ENCODE peak calls at places on chromosomes 11 and 22, in five cellular contexts. F is lower leg skin, O is AG04450, A is cardiac fibroblast, X is stomach. W is an unnamed sample.

GRCh38 chr11:59551651-59552521 is 40.5 kb downstream of the OR4D9 start:
- DNase-seq in F (peak; percentile 83), O (no peak), A (peak; percentile 91), X (no peak), W (peak; percentile 56)

GRCh38 chr22:23192558-23192957 is 12.2 kb downstream of the BCR start:
- DNase-seq in F (no peak), O (no peak), A (no peak), X (no peak), W (no peak)

GRCh38 chr11:72378704-72379383 is 55.5 kb downstream of the CLPB start:
- DNase-seq in F (no peak), O (no peak), A (peak; percentile 54), X (peak; percentile 28), W (peak; percentile 89)

GRCh38 chr11:117426297-117426685 is 98.6 kb downstream of the CEP164 start:
- DNase-seq in F (peak; percentile 92), O (no peak), A (peak; percentile 60), X (peak; percentile 60), W (peak; percentile 78)

GRCh38 chr11:66221726-66222236 is 46.7 kb upstream of the RAB1B start:
- DNase-seq in F (peak; percentile 65), O (no peak), A (no peak), X (no peak), W (no peak)

GRCh38 chr22:19932367-19933206 is 9.0 kb upstream of the COMT start:
- DNase-seq in F (no peak), O (no peak), A (no peak), X (peak; percentile 74), W (no peak)

GRCh38 chr11:35144103-35144741 is 5.3 kb downstream of the CD44 start:
- DNase-seq in F (no peak), O (peak; percentile 56), A (peak; percentile 62), X (peak; percentile 32), W (peak; percentile 21)

GRCh38 chr11:117610901-117611300 is 186.1 kb downstream of the DSCAML1 start:
- DNase-seq in F (no peak), O (no peak), A (no peak), X (no peak), W (no peak)

GRCh38 chr11:57427692-57428082 is 766 bp upstream of the SLC43A3 start:
- DNase-seq in F (peak; percentile 96), O (no peak), A (peak; percentile 94), X (peak; percentile 41), W (peak; percentile 27)

GRCh38 chr11:66720223-66720898 is 8.7 kb downstream of the SPTBN2 start:
- DNase-seq in F (no peak), O (no peak), A (peak; percentile 17), X (peak; percentile 52), W (peak; percentile 56)

GRCh38 chr11:117305145-117305544 is 10.9 kb downstream of the BACE1 start:
- DNase-seq in F (no peak), O (no peak), A (no peak), X (no peak), W (no peak)

GRCh38 chr11:47991266-47991830 is 11.0 kb downstream of the PTPRJ start:
- DNase-seq in F (no peak), O (no peak), A (no peak), X (peak; percentile 64), W (peak; percentile 88)

GRCh38 chr11:75238595-75239245 is 1.9 kb upstream of the TPBGL start:
- DNase-seq in F (peak; percentile 54), O (no peak), A (no peak), X (peak; percentile 13), W (no peak)

GRCh38 chr11:102050927-102051575 is 3.8 kb downstream of the CFAP300 start:
- DNase-seq in F (no peak), O (no peak), A (no peak), X (no peak), W (no peak)

GRCh38 chr22:44638966-44639739 is 62.9 kb upstream of the PRR5 start:
- DNase-seq in F (no peak), O (no peak), A (peak; percentile 48), X (no peak), W (peak; percentile 18)

GRCh38 chr11:78961938-78962701 is 387.5 kb upstream of the NARS2 start:
- DNase-seq in F (peak; percentile 68), O (peak; percentile 18), A (peak; percentile 46), X (no peak), W (peak; percentile 77)

GRCh38 chr11:12330491-12331231 is 46.7 kb upstream of the PARVA start:
- DNase-seq in F (no peak), O (no peak), A (no peak), X (no peak), W (no peak)

GRCh38 chr22:47075568-47075967 is 313.1 kb downstream of the TBC1D22A start:
- DNase-seq in F (no peak), O (no peak), A (no peak), X (no peak), W (no peak)

GRCh38 chr11:117187428-117187798 is 8.9 kb downstream of the SIDT2 start:
- DNase-seq in F (peak; percentile 83), O (no peak), A (no peak), X (peak; percentile 25), W (peak; percentile 0)

GRCh38 chr11:75334976-75335375 is 16.5 kb downstream of the ARRB1 start:
- DNase-seq in F (no peak), O (no peak), A (no peak), X (no peak), W (no peak)

GRCh38 chr11:94800394-94800793 is 32.2 kb downstream of the AMOTL1 start:
- DNase-seq in F (peak; percentile 88), O (no peak), A (no peak), X (no peak), W (no peak)

GRCh38 chr22:22870577-22871398 is 16.8 kb upstream of the IGLL5 start:
- DNase-seq in F (no peak), O (no peak), A (no peak), X (no peak), W (no peak)

GRCh38 chr22:20522828-20523117 is 15.4 kb downstream of the MED15 start:
- DNase-seq in F (no peak), O (no peak), A (no peak), X (no peak), W (no peak)

GRCh38 chr11:2470495-2470894 is 25.7 kb downstream of the KCNQ1 start:
- DNase-seq in F (peak; percentile 25), O (no peak), A (no peak), X (no peak), W (no peak)

GRCh38 chr11:62545437-62546243 is 966 bp downstream of the AHNAK start:
- DNase-seq in F (peak; percentile 99), O (peak; percentile 80), A (peak; percentile 96), X (peak; percentile 89), W (peak; percentile 93)

GRCh38 chr22:37335819-37336199 is 53.5 kb downstream of the CYTH4 start:
- DNase-seq in F (no peak), O (no peak), A (no peak), X (no peak), W (no peak)

GRCh38 chr22:19701420-19702145 is 12.7 kb upstream of the SEPTIN5 start:
- DNase-seq in F (peak; percentile 58), O (no peak), A (no peak), X (peak; percentile 10), W (no peak)

GRCh38 chr11:9643751-9644150 is 20.1 kb upstream of the SWAP70 start:
- DNase-seq in F (no peak), O (no peak), A (no peak), X (no peak), W (no peak)

GRCh38 chr11:9651481-9651880 is 12.4 kb upstream of the SWAP70 start:
- DNase-seq in F (no peak), O (no peak), A (no peak), X (no peak), W (no peak)

GRCh38 chr11:9651899-9652748 is 11.8 kb upstream of the SWAP70 start:
- DNase-seq in F (no peak), O (no peak), A (no peak), X (no peak), W (no peak)

GRCh38 chr11:9642894-9643293 is 21.0 kb upstream of the SWAP70 start:
- DNase-seq in F (no peak), O (no peak), A (no peak), X (no peak), W (no peak)

GRCh38 chr11:9646324-9646723 is 17.6 kb upstream of the SWAP70 start:
- DNase-seq in F (no peak), O (no peak), A (no peak), X (no peak), W (no peak)
- TF ChIP-seq CTCF in F (no peak), O (no peak), A (no peak), X (no peak), W (no peak)

DNA sequence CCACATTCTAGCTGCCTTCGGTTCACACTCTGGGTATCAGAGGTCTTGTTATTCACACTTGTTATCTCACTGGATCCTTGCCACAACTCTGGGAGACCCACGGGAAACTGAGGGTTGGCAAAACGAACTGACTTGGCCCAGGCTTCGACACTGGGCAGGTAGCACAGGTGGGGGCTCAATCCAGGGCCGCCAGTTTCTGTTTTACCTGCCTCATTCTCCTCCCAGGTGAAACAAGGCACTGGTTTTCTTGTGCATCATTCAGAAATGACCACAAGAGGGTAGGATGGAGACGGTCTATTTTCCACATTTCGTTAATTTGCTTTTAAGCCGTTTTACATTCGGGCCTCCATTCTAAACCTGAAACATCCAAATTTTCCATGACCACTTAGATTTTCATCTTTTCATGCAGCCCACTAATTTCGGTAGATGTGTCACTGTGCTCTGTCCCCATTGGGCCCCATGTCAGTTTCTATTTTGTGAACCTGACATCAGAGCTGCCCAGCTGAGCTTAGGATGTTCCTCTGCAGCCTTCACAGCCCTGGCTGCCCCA is 108.1 kb downstream of the KIAA1671 start:
- DNase-seq in F (no peak), O (no peak), A (no peak), X (no peak), W (no peak)
- TF ChIP-seq CTCF in F (no peak), O (no peak), A (no peak), X (peak; percentile 26), W (peak; percentile 47)

DNA sequence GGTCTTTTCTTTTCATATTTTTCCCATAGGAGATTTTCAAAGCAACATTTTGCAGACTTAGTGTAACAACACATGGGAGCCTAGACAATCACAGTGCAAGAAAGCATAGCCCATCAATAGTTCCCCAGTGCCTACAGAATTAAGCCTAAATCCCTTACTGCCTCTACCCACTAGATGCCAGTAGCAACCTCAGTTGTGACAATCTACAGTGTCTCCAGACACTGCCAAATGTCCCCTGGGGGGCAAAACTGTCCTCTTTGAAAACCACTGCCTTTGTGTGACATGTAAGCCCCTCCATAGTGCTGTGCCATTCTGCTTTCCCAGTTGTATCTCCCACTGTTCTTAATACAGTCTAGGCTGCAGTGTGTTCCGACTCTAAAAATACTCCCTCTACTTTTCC is 1329.0 kb downstream of the LRRC4C start:
- DNase-seq in F (no peak), O (no peak), A (no peak), X (no peak), W (no peak)
- TF ChIP-seq CTCF in F (no peak), O (no peak), A (no peak), X (no peak), W (no peak)

GRCh38 chr22:32794449-32795213 is 6.9 kb upstream of the TIMP3 start:
- DNase-seq in F (no peak), O (no peak), A (no peak), X (no peak), W (no peak)
- TF ChIP-seq CTCF in F (no peak), O (peak; percentile 30), A (no peak), X (no peak), W (no peak)

GRCh38 chr11:84552791-84553190 is 1074.4 kb downstream of the DLG2 start:
- DNase-seq in F (no peak), O (no peak), A (no peak), X (no peak), W (no peak)

GRCh38 chr11:84563356-84563755 is 1063.8 kb downstream of the DLG2 start:
- DNase-seq in F (no peak), O (no peak), A (no peak), X (no peak), W (no peak)

GRCh38 chr11:84558085-84558905 is 1068.8 kb downstream of the DLG2 start:
- DNase-seq in F (no peak), O (peak; percentile 4), A (peak; percentile 65), X (peak; percentile 28), W (peak; percentile 26)
- TF ChIP-seq CTCF in F (no peak), O (peak; percentile 89), A (peak; percentile 83), X (peak; percentile 73), W (peak; percentile 36)

W was measured in thyroid gland.